ENCODE peak calls at places on chromosomes 5 and 9, in seven cellular contexts. D is brain microvascular endothelial cell; V is foreskin fibroblast; A is mucosa of descending colon; U is BJ; I is cardiac muscle cell; Z is CD8-positive, alpha-beta T cell. G is an unnamed sample.

GRCh38 chr9:35714123-35714522 is 17.9 kb downstream of the TLN1 start:
- DNase-seq in D (no peak), V (no peak), A (no peak), U (no peak), I (no peak), Z (no peak), G (no peak)

GRCh38 chr9:134960701-134961181 is 43.0 kb upstream of the FCN1 start:
- DNase-seq in D (no peak), V (no peak), A (no peak), U (no peak), I (no peak), Z (no peak), G (no peak)

GRCh38 chr5:73119492-73120157 is 750 bp upstream of the TMEM171 start:
- DNase-seq in D (no peak), V (no peak), A (peak; percentile 64), U (no peak), I (no peak), Z (peak; percentile 29), G (no peak)

GRCh38 chr9:13823021-13823420 is 490.9 kb downstream of the NFIB start:
- DNase-seq in D (no peak), V (no peak), A (no peak), U (no peak), I (no peak), Z (no peak), G (no peak)

GRCh38 chr9:110058304-110058953 is 149.5 kb downstream of the C9orf152 start:
- DNase-seq in D (peak; percentile 39), V (no peak), A (peak; percentile 82), U (no peak), I (peak; percentile 39), Z (no peak), G (no peak)

GRCh38 chr5:96254980-96255681 is 177.9 kb downstream of the PCSK1 start:
- DNase-seq in D (peak; percentile 86), V (peak; percentile 88), A (no peak), U (peak; percentile 97), I (no peak), Z (no peak), G (no peak)

GRCh38 chr5:76083555-76084495 is 642 bp downstream of the SV2C start:
- DNase-seq in D (no peak), V (no peak), A (no peak), U (no peak), I (peak; percentile 44), Z (no peak), G (no peak)

GRCh38 chr5:138177936-138178515 is 404 bp downstream of the BRD8 start:
- DNase-seq in D (peak; percentile 28), V (peak; percentile 15), A (peak; percentile 71), U (no peak), I (peak; percentile 33), Z (peak; percentile 26), G (no peak)

GRCh38 chr5:171127314-171127713 is 181.7 kb upstream of the TLX3 start:
- DNase-seq in D (no peak), V (no peak), A (no peak), U (peak; percentile 6), I (no peak), Z (no peak), G (no peak)

GRCh38 chr5:5638193-5638592 is 215.7 kb downstream of the ICE1 start:
- DNase-seq in D (no peak), V (no peak), A (no peak), U (no peak), I (peak; percentile 70), Z (no peak), G (no peak)

GRCh38 chr9:115008536-115008935 is 78.1 kb upstream of the TNFSF8 start:
- DNase-seq in D (peak; percentile 89), V (peak; percentile 81), A (no peak), U (peak; percentile 52), I (no peak), Z (no peak), G (no peak)

GRCh38 chr5:119059740-119060255 is 11.1 kb upstream of the DMXL1 start:
- DNase-seq in D (no peak), V (no peak), A (no peak), U (no peak), I (no peak), Z (no peak), G (no peak)

GRCh38 chr5:135140805-135141204 is 106.8 kb upstream of the PITX1 start:
- DNase-seq in D (peak; percentile 11), V (peak; percentile 83), A (peak; percentile 29), U (no peak), I (no peak), Z (no peak), G (no peak)

GRCh38 chr5:157511656-157512644 is 51.9 kb downstream of the NIPAL4 start:
- DNase-seq in D (peak; percentile 99), V (peak; percentile 81), A (peak; percentile 78), U (peak; percentile 94), I (no peak), Z (no peak), G (no peak)

GRCh38 chr5:89313804-89314588 is 431.0 kb upstream of the MEF2C start:
- DNase-seq in D (peak; percentile 93), V (peak; percentile 86), A (no peak), U (peak; percentile 55), I (peak; percentile 62), Z (no peak), G (peak; percentile 32)

GRCh38 chr5:147384346-147385193 is 125.3 kb downstream of the DPYSL3 start:
- DNase-seq in D (no peak), V (no peak), A (no peak), U (no peak), I (no peak), Z (no peak), G (no peak)

GRCh38 chr5:41503321-41503720 is 7.1 kb downstream of the PLCXD3 start:
- DNase-seq in D (no peak), V (no peak), A (no peak), U (no peak), I (no peak), Z (no peak), G (no peak)

GRCh38 chr5:168481330-168481788 is 4.9 kb upstream of the RARS1 start:
- DNase-seq in D (no peak), V (no peak), A (no peak), U (no peak), I (peak; percentile 21), Z (no peak), G (no peak)

GRCh38 chr9:130756037-130756436 is 62.5 kb downstream of the EXOSC2 start:
- DNase-seq in D (no peak), V (no peak), A (no peak), U (no peak), I (no peak), Z (no peak), G (no peak)

GRCh38 chr9:77679088-77679487 is 31.0 kb upstream of the GNA14 start:
- DNase-seq in D (no peak), V (peak; percentile 22), A (no peak), U (no peak), I (no peak), Z (no peak), G (no peak)

GRCh38 chr5:110150199-110150598 is 460.5 kb downstream of the MAN2A1 start:
- DNase-seq in D (peak; percentile 80), V (peak; percentile 2), A (no peak), U (no peak), I (no peak), Z (no peak), G (no peak)

GRCh38 chr5:50967388-50968039 is 301.1 kb downstream of the PARP8 start:
- DNase-seq in D (no peak), V (no peak), A (peak; percentile 41), U (no peak), I (peak; percentile 43), Z (no peak), G (no peak)

GRCh38 chr9:127360829-127361228 is 36.1 kb upstream of the SLC2A8 start:
- DNase-seq in D (peak; percentile 8), V (peak; percentile 10), A (no peak), U (no peak), I (peak; percentile 55), Z (no peak), G (no peak)

GRCh38 chr9:71096431-71097108 is 24.9 kb downstream of the TRPM3 start:
- DNase-seq in D (no peak), V (no peak), A (peak; percentile 42), U (no peak), I (no peak), Z (no peak), G (no peak)

GRCh38 chr5:79147076-79147475 is 35.5 kb downstream of the BHMT start:
- DNase-seq in D (no peak), V (no peak), A (no peak), U (no peak), I (no peak), Z (no peak), G (no peak)

GRCh38 chr5:87411586-87412416 is 929 bp downstream of the CCNH start:
- DNase-seq in D (no peak), V (no peak), A (peak; percentile 34), U (no peak), I (no peak), Z (peak; percentile 21), G (peak; percentile 16)
- TF ChIP-seq CTCF in D (no peak), V (no peak), A (no peak), U (no peak), I (no peak), Z (no peak), G (no peak)

GRCh38 chr5:61624966-61625681 is 293.1 kb downstream of the ZSWIM6 start:
- DNase-seq in D (no peak), V (no peak), A (peak; percentile 3), U (no peak), I (no peak), Z (no peak), G (no peak)
- TF ChIP-seq CTCF in D (no peak), V (no peak), A (no peak), U (no peak), I (no peak), Z (no peak), G (no peak)

GRCh38 chr9:2729003-2729402 is 11.7 kb downstream of the KCNV2 start:
- DNase-seq in D (peak; percentile 26), V (peak; percentile 34), A (no peak), U (no peak), I (no peak), Z (no peak), G (no peak)

GRCh38 chr9:2725126-2725525 is 7.8 kb downstream of the KCNV2 start:
- DNase-seq in D (no peak), V (no peak), A (no peak), U (no peak), I (no peak), Z (no peak), G (no peak)

GRCh38 chr9:2727966-2728613 is 10.8 kb downstream of the KCNV2 start:
- DNase-seq in D (peak; percentile 68), V (peak; percentile 62), A (peak; percentile 65), U (peak; percentile 26), I (peak; percentile 56), Z (no peak), G (peak; percentile 17)

GRCh38 chr9:2725929-2726328 is 8.6 kb downstream of the KCNV2 start:
- DNase-seq in D (no peak), V (no peak), A (no peak), U (no peak), I (no peak), Z (no peak), G (no peak)

GRCh38 chr9:2726620-2727335 is 9.5 kb downstream of the KCNV2 start:
- DNase-seq in D (no peak), V (peak; percentile 21), A (no peak), U (no peak), I (no peak), Z (no peak), G (no peak)
- TF ChIP-seq CTCF in D (no peak), V (no peak), A (no peak), U (no peak), I (no peak), Z (no peak), G (no peak)

GRCh38 chr5:1437452-1437851 is 7.8 kb downstream of the SLC6A3 start:
- DNase-seq in D (no peak), V (peak; percentile 59), A (peak; percentile 36), U (no peak), I (no peak), Z (no peak), G (no peak)
- TF ChIP-seq CTCF in D (no peak), V (no peak), A (no peak), U (peak; percentile 9), I (peak; percentile 19), Z (no peak), G (no peak)